ENCODE peak calls at places on chromosomes 5 and 9, in eight cellular contexts. D is BJ, F is activated B cell treated with CpG ODN at 0.5 μM for 24 hours, O is lower leg skin, Z is anterior cingulate cortex, B is RPMI7951, K is mesothelial cell of epicardium, H is posterior cingulate gyrus. T is an unnamed sample.

GRCh38 chr9:127854169-127854833 is at the start of gene ENG:
- DNase-seq in D (no peak), F (no peak), O (no peak), Z (no peak), B (peak), K (no peak), H (no peak), T (no peak)

GRCh38 chr9:121837113-121838010 is 185.9 kb downstream of the DAB2IP start:
- DNase-seq in D (no peak), F (no peak), O (no peak), Z (no peak), B (no peak), K (no peak), H (peak), T (peak)

GRCh38 chr9:110640736-110641135 is 27.9 kb upstream of the MUSK start:
- DNase-seq in D (no peak), F (no peak), O (no peak), Z (no peak), B (peak), K (no peak), H (no peak), T (no peak)

GRCh38 chr5:56450766-56451165 is 217.6 kb upstream of the ANKRD55 start:
- DNase-seq in D (no peak), F (no peak), O (no peak), Z (no peak), B (peak), K (no peak), H (no peak), T (no peak)

GRCh38 chr9:81002242-81002641 is 687.1 kb downstream of the TLE1 start:
- DNase-seq in D (no peak), F (no peak), O (no peak), Z (no peak), B (peak), K (no peak), H (no peak), T (no peak)

GRCh38 chr9:32426278-32426939 is 42.0 kb downstream of the ACO1 start:
- DNase-seq in D (no peak), F (no peak), O (no peak), Z (peak), B (peak), K (no peak), H (no peak), T (no peak)

GRCh38 chr9:135907006-135907434 is 326 bp downstream of the CAMSAP1 start:
- DNase-seq in D (no peak), F (no peak), O (no peak), Z (no peak), B (peak), K (no peak), H (no peak), T (no peak)

GRCh38 chr9:34862043-34862442 is 96.0 kb upstream of the PHF24 start:
- DNase-seq in D (no peak), F (no peak), O (no peak), Z (no peak), B (no peak), K (no peak), H (no peak), T (no peak)

GRCh38 chr9:137139468-137140150 is 655 bp downstream of the GRIN1 start:
- DNase-seq in D (no peak), F (no peak), O (no peak), Z (no peak), B (no peak), K (no peak), H (no peak), T (no peak)

GRCh38 chr9:33320568-33321261 is 30.4 kb downstream of the NFX1 start:
- DNase-seq in D (peak), F (no peak), O (no peak), Z (no peak), B (peak), K (no peak), H (no peak), T (no peak)

GRCh38 chr5:114305402-114306207 is 56.3 kb upstream of the KCNN2 start:
- DNase-seq in D (peak), F (no peak), O (no peak), Z (no peak), B (peak), K (no peak), H (no peak), T (no peak)

GRCh38 chr5:36457511-36458260 is 148.7 kb upstream of the SLC1A3 start:
- DNase-seq in D (no peak), F (no peak), O (no peak), Z (no peak), B (peak), K (no peak), H (no peak), T (no peak)

GRCh38 chr5:39080597-39081204 is 6.5 kb upstream of the RICTOR start:
- DNase-seq in D (no peak), F (no peak), O (no peak), Z (peak), B (peak), K (no peak), H (no peak), T (no peak)

GRCh38 chr5:168796840-168797548 is 217.8 kb upstream of the PANK3 start:
- DNase-seq in D (no peak), F (no peak), O (no peak), Z (peak), B (no peak), K (no peak), H (peak), T (peak)

GRCh38 chr9:34710023-34710422 is at the start of gene CCL21:
- DNase-seq in D (no peak), F (no peak), O (no peak), Z (no peak), B (no peak), K (no peak), H (no peak), T (no peak)

GRCh38 chr9:78788101-78788500 is 491.2 kb downstream of the PSAT1 start:
- DNase-seq in D (no peak), F (no peak), O (no peak), Z (no peak), B (no peak), K (no peak), H (no peak), T (no peak)

GRCh38 chr9:128275198-128276007 is at the start of gene GOLGA2:
- DNase-seq in D (no peak), F (no peak), O (no peak), Z (peak), B (peak), K (peak), H (no peak), T (no peak)

GRCh38 chr9:129469188-129469987 is 151.5 kb downstream of the C9orf50 start:
- DNase-seq in D (no peak), F (no peak), O (no peak), Z (no peak), B (no peak), K (no peak), H (no peak), T (no peak)

GRCh38 chr5:77168187-77168883 is 42.1 kb upstream of the PDE8B start:
- DNase-seq in D (no peak), F (no peak), O (no peak), Z (peak), B (peak), K (no peak), H (peak), T (peak)

GRCh38 chr9:3576358-3576757 is 50.6 kb upstream of the RFX3 start:
- DNase-seq in D (no peak), F (no peak), O (no peak), Z (no peak), B (no peak), K (no peak), H (no peak), T (no peak)

GRCh38 chr9:72931437-72931836 is 21.4 kb downstream of the ALDH1A1 start:
- DNase-seq in D (no peak), F (no peak), O (no peak), Z (no peak), B (no peak), K (no peak), H (no peak), T (no peak)

GRCh38 chr9:136703231-136703870 is 9.0 kb upstream of the DIPK1B start:
- DNase-seq in D (no peak), F (no peak), O (no peak), Z (no peak), B (no peak), K (no peak), H (no peak), T (no peak)

T was measured in occipital lobe.